ENCODE peak calls at places on chromosomes 6 and 20, in six cellular contexts. E, B, Z, F, U and H are unnamed samples.

GRCh38 chr6:74956559-74957428 is 249.1 kb downstream of the COL12A1 start:
- DNase-seq in E (no peak), B (no peak), Z (no peak), F (no peak), U (no peak), H (no peak)

GRCh38 chr6:151534576-151534975 is 40.8 kb downstream of the CCDC170 start:
- DNase-seq in E (no peak), B (no peak), Z (no peak), F (no peak), U (no peak), H (no peak)

GRCh38 chr6:149963212-149963461 is 606 bp upstream of the ULBP1 start:
- DNase-seq in E (peak), B (no peak), Z (no peak), F (peak), U (peak), H (no peak)

GRCh38 chr6:146785001-146785585 is 186.3 kb downstream of the ADGB start:
- DNase-seq in E (no peak), B (no peak), Z (no peak), F (peak), U (peak), H (no peak)

GRCh38 chr6:37323568-37323967 is 30.2 kb upstream of the RNF8 start:
- DNase-seq in E (no peak), B (no peak), Z (no peak), F (no peak), U (no peak), H (no peak)

GRCh38 chr6:30645989-30646388 is 944 bp upstream of the C6orf136 start:
- DNase-seq in E (no peak), B (no peak), Z (no peak), F (no peak), U (no peak), H (no peak)

GRCh38 chr6:40856271-40856670 is 182.8 kb downstream of the UNC5CL start:
- DNase-seq in E (no peak), B (no peak), Z (no peak), F (no peak), U (no peak), H (no peak)

GRCh38 chr6:87333591-87334181 is 4.6 kb upstream of the GJB7 start:
- DNase-seq in E (no peak), B (no peak), Z (no peak), F (no peak), U (peak), H (no peak)

GRCh38 chr20:56986931-56987720 is 279.3 kb downstream of the BMP7 start:
- DNase-seq in E (no peak), B (no peak), Z (no peak), F (no peak), U (peak), H (no peak)

GRCh38 chr6:12570461-12571030 is 146.0 kb upstream of the PHACTR1 start:
- DNase-seq in E (no peak), B (no peak), Z (no peak), F (no peak), U (no peak), H (no peak)

GRCh38 chr6:158854214-158855101 is 35.3 kb upstream of the EZR start:
- DNase-seq in E (no peak), B (no peak), Z (no peak), F (peak), U (no peak), H (no peak)

GRCh38 chr6:17855381-17855780 is 132.1 kb downstream of the KIF13A start:
- DNase-seq in E (no peak), B (no peak), Z (no peak), F (no peak), U (no peak), H (no peak)

GRCh38 chr6:158830736-158831135 is 11.6 kb upstream of the EZR start:
- DNase-seq in E (no peak), B (no peak), Z (no peak), F (no peak), U (no peak), H (no peak)

GRCh38 chr6:139600313-139600712 is 225.9 kb upstream of the CITED2 start:
- DNase-seq in E (no peak), B (no peak), Z (no peak), F (no peak), U (no peak), H (no peak)

GRCh38 chr6:139342957-139343750 is 31.3 kb downstream of the CITED2 start:
- DNase-seq in E (no peak), B (no peak), Z (no peak), F (no peak), U (no peak), H (no peak)

GRCh38 chr20:32891926-32892660 is 33.4 kb downstream of the EFCAB8 start:
- DNase-seq in E (no peak), B (no peak), Z (no peak), F (no peak), U (no peak), H (no peak)

GRCh38 chr6:91273729-91274128 is 686.9 kb upstream of the MAP3K7 start:
- DNase-seq in E (no peak), B (peak), Z (no peak), F (no peak), U (no peak), H (no peak)

GRCh38 chr6:159819932-159820640 is 20.0 kb downstream of the PNLDC1 start:
- DNase-seq in E (no peak), B (no peak), Z (no peak), F (no peak), U (no peak), H (no peak)

GRCh38 chr6:37168809-37169457 is 1.0 kb upstream of the PIM1 start:
- DNase-seq in E (no peak), B (no peak), Z (no peak), F (peak), U (peak), H (no peak)

GRCh38 chr6:166849762-166850181 is 106.6 kb downstream of the RNASET2 start:
- DNase-seq in E (no peak), B (no peak), Z (no peak), F (no peak), U (no peak), H (no peak)

GRCh38 chr20:33463332-33464101 is 20.0 kb upstream of the SNTA1 start:
- DNase-seq in E (no peak), B (peak), Z (no peak), F (no peak), U (no peak), H (no peak)

GRCh38 chr6:42295181-42295580 is 77.5 kb upstream of the MRPS10 start:
- DNase-seq in E (no peak), B (no peak), Z (no peak), F (no peak), U (no peak), H (no peak)

GRCh38 chr6:4567141-4567540 is 209.1 kb upstream of the CDYL start:
- DNase-seq in E (no peak), B (no peak), Z (no peak), F (no peak), U (no peak), H (no peak)

GRCh38 chr6:71181565-71181964 is 107.0 kb upstream of the OGFRL1 start:
- DNase-seq in E (no peak), B (no peak), Z (no peak), F (peak), U (peak), H (no peak)

GRCh38 chr6:112639436-112639835 is 292.3 kb downstream of the RFPL4B start:
- DNase-seq in E (no peak), B (no peak), Z (no peak), F (no peak), U (peak), H (no peak)

GRCh38 chr6:165091121-165091785 is 218.2 kb downstream of the C6orf118 start:
- DNase-seq in E (no peak), B (no peak), Z (no peak), F (no peak), U (no peak), H (no peak)

GRCh38 chr6:124812067-124812466 is 150.2 kb upstream of the RNF217 start:
- DNase-seq in E (no peak), B (no peak), Z (no peak), F (no peak), U (no peak), H (no peak)

GRCh38 chr20:42598586-42598985 is 591.1 kb downstream of the PTPRT start:
- DNase-seq in E (no peak), B (no peak), Z (no peak), F (no peak), U (no peak), H (no peak)

GRCh38 chr6:35755525-35755924 is 18.7 kb downstream of the ARMC12 start:
- DNase-seq in E (no peak), B (no peak), Z (no peak), F (no peak), U (no peak), H (no peak)

GRCh38 chr6:82396964-82397761 is 33.5 kb downstream of the TPBG start:
- DNase-seq in E (no peak), B (no peak), Z (no peak), F (no peak), U (peak), H (no peak)

GRCh38 chr6:26575494-26575939 is 21.2 kb upstream of the ABT1 start:
- DNase-seq in E (no peak), B (no peak), Z (no peak), F (peak), U (no peak), H (no peak)

GRCh38 chr6:157037165-157037564 is 260.0 kb downstream of the ARID1B start:
- DNase-seq in E (no peak), B (no peak), Z (no peak), F (peak), U (no peak), H (no peak)

DNA sequence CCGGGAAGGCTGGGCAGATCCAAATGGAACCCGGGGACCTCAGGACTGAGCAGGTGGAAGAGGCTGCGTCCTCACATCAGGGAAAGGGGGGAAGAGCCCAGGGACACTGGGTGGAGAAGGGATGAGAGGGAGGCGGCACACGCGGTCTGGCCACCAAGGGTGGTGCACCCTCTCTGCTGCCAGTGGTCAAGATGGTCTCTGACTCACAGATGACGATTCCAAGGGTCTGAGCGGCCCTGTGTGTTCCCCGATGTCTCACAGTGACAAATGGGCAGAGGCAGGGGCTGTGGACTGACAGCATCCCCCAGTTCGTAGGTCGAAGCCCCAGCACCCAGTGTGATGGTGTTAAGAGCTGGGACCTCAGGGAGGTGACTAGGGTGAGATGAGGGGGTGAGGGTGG is 32.1 kb downstream of the SLCO4A1 start:
- DNase-seq in E (no peak), B (no peak), Z (no peak), F (no peak), U (no peak), H (no peak)
- H3K4me3 ChIP-seq in E (no peak), B (no peak), Z (no peak), F (no peak), U (no peak), H (no peak)

DNA sequence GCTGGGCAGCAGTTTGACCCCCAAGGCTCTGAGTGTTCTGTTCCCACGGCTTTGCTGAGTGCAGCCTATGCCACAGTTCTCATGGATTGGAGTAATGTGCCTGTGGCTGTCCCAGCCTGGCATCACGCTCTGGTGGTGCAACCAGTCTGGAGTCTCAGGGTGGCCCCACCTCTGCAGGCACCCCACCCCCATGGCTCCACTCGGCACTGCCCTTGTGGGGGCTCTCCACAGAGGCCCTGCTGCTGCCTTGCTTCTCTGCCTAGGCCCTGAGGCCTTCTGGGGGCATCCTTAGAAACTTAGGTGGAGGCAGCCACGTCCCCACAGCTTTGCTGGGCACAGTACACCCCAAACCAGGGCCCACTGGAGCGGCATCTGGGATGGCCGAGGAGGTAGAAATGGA is 25.4 kb upstream of the B4GALT5 start:
- DNase-seq in E (no peak), B (no peak), Z (no peak), F (no peak), U (no peak), H (no peak)
- H3K4me3 ChIP-seq in E (no peak), B (no peak), Z (no peak), F (no peak), U (no peak), H (no peak)

GRCh38 chr20:47358052-47358671 is 1.7 kb upstream of the ZMYND8 start:
- DNase-seq in E (peak), B (no peak), Z (no peak), F (no peak), U (no peak), H (no peak)
- H3K4me3 ChIP-seq in E (no peak), B (peak), Z (peak), F (peak), U (peak), H (no peak)

DNA sequence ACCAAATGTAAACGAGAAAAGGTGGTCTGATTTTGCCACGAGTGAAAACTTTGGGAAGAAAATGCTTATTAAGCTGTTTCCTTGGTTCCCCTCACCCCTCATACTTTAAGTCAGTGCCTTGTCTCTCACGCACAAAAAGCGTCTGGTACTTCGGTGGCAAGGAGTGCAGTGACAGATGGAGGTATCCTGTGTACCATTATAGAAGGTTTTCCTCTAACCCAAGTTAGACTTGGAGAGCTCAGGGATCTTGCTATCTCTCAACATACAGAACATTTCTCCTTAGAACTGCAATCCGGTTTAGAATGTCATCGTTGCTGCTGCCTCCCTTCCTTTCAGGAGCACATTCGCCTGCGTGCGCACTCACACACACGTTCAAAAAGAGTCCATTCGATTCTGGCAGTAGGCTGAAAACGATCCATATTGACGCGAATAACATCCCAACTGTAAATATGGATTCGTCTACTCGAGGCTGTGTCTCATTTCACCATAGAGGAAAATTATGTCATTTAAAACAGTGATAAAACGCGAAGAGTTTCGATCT is 1.1 kb upstream of the MARCKS start:
- DNase-seq in E (peak), B (no peak), Z (no peak), F (peak), U (peak), H (no peak)
- H3K4me3 ChIP-seq in E (peak), B (peak), Z (no peak), F (peak), U (peak), H (peak)

GRCh38 chr6:131628726-131629125 is 684 bp upstream of the MED23 start:
- DNase-seq in E (no peak), B (no peak), Z (no peak), F (no peak), U (peak), H (no peak)
- H3K4me3 ChIP-seq in E (no peak), B (peak), Z (peak), F (no peak), U (peak), H (peak)

DNA sequence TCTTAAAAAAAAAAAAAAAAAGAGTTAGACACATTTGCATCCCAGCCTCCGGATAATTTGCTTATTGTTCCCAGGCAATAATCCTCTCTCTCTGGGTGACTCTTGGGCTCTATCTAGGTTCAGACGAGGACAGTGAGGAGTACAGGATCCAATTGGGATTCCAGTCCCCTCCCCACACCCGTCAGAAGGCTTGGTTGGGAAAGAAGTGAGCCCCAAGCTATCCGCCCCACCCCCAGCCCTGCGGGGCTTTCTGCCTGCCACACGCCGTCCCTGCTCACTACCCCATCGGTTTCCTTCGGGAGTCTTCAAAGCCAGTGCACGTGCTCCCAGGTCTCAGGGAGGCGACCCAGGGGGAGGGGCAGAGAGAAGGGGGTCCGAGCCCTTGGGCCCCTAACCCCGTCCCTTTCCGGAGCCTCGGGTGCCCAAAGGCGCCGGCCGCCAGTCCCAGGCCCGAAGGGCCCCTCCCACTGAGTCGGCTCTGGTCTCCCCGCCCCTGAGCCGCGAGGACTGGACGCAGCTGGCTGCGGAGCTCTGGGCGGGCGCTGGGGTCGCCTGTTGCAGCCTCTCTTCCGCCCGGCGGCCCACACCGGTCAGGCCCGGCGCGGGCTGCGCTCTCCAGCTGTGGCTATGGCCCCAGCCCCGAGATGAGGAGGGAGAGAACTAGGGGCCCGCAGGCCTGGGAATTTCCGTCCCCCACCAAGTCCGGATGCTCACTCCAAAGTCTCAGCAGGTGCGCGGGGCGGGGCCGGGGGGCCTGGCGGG is 2.5 kb downstream of the MYMX start:
- DNase-seq in E (peak), B (peak), Z (no peak), F (peak), U (no peak), H (peak)
- H3K4me3 ChIP-seq in E (peak), B (peak), Z (peak), F (peak), U (peak), H (peak)

DNA sequence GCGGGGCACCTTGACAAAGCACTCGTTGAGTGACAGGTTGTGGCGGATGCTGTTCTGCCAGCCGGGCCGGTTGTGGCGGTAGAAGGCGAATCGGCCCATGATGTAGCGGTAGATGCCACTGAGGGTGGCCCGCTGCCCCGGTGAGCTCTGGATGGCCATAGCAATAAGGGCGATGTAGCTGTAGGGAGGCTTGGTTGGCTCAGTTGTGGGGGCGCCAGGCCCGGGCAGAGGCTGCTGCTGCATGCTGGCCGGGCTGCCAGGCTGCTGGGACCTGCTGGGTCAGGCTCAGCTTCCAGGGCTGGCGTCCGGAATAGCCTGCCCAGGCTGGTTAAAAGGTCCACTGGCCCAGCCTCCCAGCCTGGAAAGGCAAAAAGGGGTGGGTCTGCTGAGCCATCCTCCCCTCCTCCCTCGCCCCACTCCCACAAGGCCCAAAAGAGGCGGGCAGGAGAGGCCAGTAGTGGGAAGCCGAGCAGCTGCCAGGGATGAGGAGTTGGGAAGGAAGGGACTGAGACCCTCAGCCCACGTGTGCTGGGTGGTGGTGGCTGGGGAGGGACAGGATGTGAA is at the start of gene FOXS1:
- DNase-seq in E (no peak), B (peak), Z (no peak), F (peak), U (no peak), H (peak)
- H3K4me3 ChIP-seq in E (no peak), B (peak), Z (no peak), F (no peak), U (no peak), H (peak)

GRCh38 chr20:23189341-23189740 is 103.2 kb upstream of the CD93 start:
- DNase-seq in E (no peak), B (no peak), Z (no peak), F (no peak), U (no peak), H (no peak)

GRCh38 chr20:23189854-23190253 is 103.7 kb upstream of the CD93 start:
- DNase-seq in E (no peak), B (no peak), Z (no peak), F (no peak), U (no peak), H (no peak)

GRCh38 chr20:23187759-23188158 is 101.6 kb upstream of the CD93 start:
- DNase-seq in E (no peak), B (peak), Z (no peak), F (no peak), U (no peak), H (peak)

GRCh38 chr20:23188377-23189169 is 102.4 kb upstream of the CD93 start:
- DNase-seq in E (no peak), B (no peak), Z (no peak), F (no peak), U (no peak), H (no peak)

DNA sequence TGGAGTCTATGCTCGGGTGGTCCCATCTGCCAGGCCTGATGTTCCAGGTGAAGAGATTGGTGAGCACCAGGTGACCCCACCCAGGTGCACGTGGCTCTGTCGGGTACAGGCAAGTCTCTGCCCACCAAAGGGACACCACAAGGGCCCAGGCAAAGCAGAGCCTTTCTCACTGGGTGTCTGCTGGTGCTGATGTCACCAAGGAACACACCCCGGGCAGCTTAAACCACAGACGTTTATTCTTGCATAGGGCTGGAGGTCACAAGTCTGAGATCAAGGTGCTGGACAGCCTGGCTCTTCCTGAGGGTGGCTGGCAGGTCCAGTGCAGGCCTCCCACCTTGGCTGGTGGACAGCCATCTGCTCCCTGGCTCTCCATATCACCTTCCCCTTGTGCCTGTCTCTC is 100.7 kb upstream of the CD93 start:
- DNase-seq in E (no peak), B (no peak), Z (no peak), F (no peak), U (no peak), H (no peak)
- H3K4me3 ChIP-seq in E (no peak), B (no peak), Z (no peak), F (no peak), U (no peak), H (no peak)